ENCODE peak calls at places on chromosomes 1 and 21, in seven cellular contexts. G is adrenal gland, U is right lobe of liver, I is Peyer's patch, K is heart left ventricle, D is IMR-90, T is endothelial cell of umbilical vein. Z is an unnamed sample. For H3K4me1 and H3K9me3, the result is how much of the 10 kb centered on the place peaks cover.

GRCh38 chr1:210726621-210727020 is 397.9 kb downstream of the HHAT start:
- DNase-seq in G (no peak), U (no peak), I (no peak), K (no peak), D (peak), T (no peak), Z (peak)

GRCh38 chr1:36386262-36387140 is 777 bp upstream of the STK40 start:
- DNase-seq in G (peak), U (peak), I (peak), K (peak), D (peak), T (peak), Z (peak)

GRCh38 chr1:54885863-54886723 is 902 bp downstream of the DHCR24 start:
- DNase-seq in G (no peak), U (no peak), I (peak), K (no peak), D (no peak), T (peak), Z (peak)

GRCh38 chr21:38766987-38767722 is 38.6 kb upstream of the ETS2 start:
- DNase-seq in G (no peak), U (no peak), I (peak), K (no peak), D (no peak), T (no peak), Z (no peak)

GRCh38 chr1:106910798-106911197 is 145.7 kb upstream of the PRMT6 start:
- DNase-seq in G (no peak), U (no peak), I (no peak), K (no peak), D (no peak), T (no peak), Z (no peak)

GRCh38 chr1:37434292-37434907 is 40.0 kb upstream of the ZC3H12A start:
- DNase-seq in G (peak), U (peak), I (peak), K (peak), D (peak), T (peak), Z (peak)

GRCh38 chr1:19414490-19414889 is 70.8 kb downstream of the CAPZB start:
- DNase-seq in G (no peak), U (no peak), I (no peak), K (no peak), D (no peak), T (no peak), Z (peak)

GRCh38 chr1:52602328-52603300 is at the start of gene GPX7:
- DNase-seq in G (peak), U (peak), I (peak), K (peak), D (peak), T (peak), Z (peak)

GRCh38 chr1:171711643-171712042 is 30.2 kb downstream of the VAMP4 start:
- DNase-seq in G (no peak), U (no peak), I (no peak), K (no peak), D (no peak), T (no peak), Z (no peak)

GRCh38 chr1:168717906-168718891 is 10.8 kb downstream of the DPT start:
- DNase-seq in G (no peak), U (no peak), I (no peak), K (peak), D (no peak), T (no peak), Z (no peak)

GRCh38 chr1:1872329-1872994 is 18.4 kb downstream of the GNB1 start:
- DNase-seq in G (no peak), U (no peak), I (no peak), K (no peak), D (no peak), T (no peak), Z (no peak)

GRCh38 chr1:2312589-2313301 is 78.6 kb downstream of the MORN1 start:
- DNase-seq in G (no peak), U (no peak), I (no peak), K (no peak), D (no peak), T (no peak), Z (peak)

GRCh38 chr1:89125571-89126233 is at the start of gene GBP2:
- DNase-seq in G (no peak), U (no peak), I (peak), K (no peak), D (peak), T (peak), Z (no peak)

GRCh38 chr1:21175670-21176581 is 771 bp downstream of the EIF4G3 start:
- DNase-seq in G (peak), U (peak), I (peak), K (peak), D (no peak), T (peak), Z (peak)

GRCh38 chr1:26089125-26089524 is 21.7 kb upstream of the TRIM63 start:
- DNase-seq in G (no peak), U (no peak), I (no peak), K (no peak), D (no peak), T (no peak), Z (no peak)

GRCh38 chr1:183776731-183777130 is 28.2 kb upstream of the RGL1 start:
- DNase-seq in G (no peak), U (no peak), I (no peak), K (no peak), D (peak), T (no peak), Z (no peak)

GRCh38 chr1:28249013-28249870 is 10.1 kb upstream of the SESN2 start:
- DNase-seq in G (peak), U (peak), I (no peak), K (peak), D (peak), T (no peak), Z (no peak)

GRCh38 chr1:92065042-92065441 is 10.2 kb downstream of the SETSIP start:
- DNase-seq in G (no peak), U (no peak), I (no peak), K (no peak), D (no peak), T (no peak), Z (no peak)

GRCh38 chr1:39129514-39129913 is 75.0 kb upstream of the MACF1 start:
- DNase-seq in G (no peak), U (no peak), I (no peak), K (no peak), D (peak), T (peak), Z (no peak)

GRCh38 chr1:30232288-30232899 is 491.0 kb downstream of the MATN1 start:
- DNase-seq in G (no peak), U (no peak), I (no peak), K (no peak), D (no peak), T (no peak), Z (no peak)

GRCh38 chr1:235075121-235075954 is 53.3 kb downstream of the TOMM20 start:
- DNase-seq in G (peak), U (peak), I (no peak), K (peak), D (peak), T (peak), Z (peak)

GRCh38 chr1:228007054-228007800 is 429 bp downstream of the WNT3A start:
- DNase-seq in G (peak), U (peak), I (peak), K (no peak), D (no peak), T (no peak), Z (no peak)

GRCh38 chr21:35984654-35985366 is 75.5 kb downstream of the SETD4 start:
- DNase-seq in G (no peak), U (no peak), I (no peak), K (no peak), D (no peak), T (no peak), Z (no peak)

GRCh38 chr1:94654031-94654430 is 112.5 kb upstream of the F3 start:
- DNase-seq in G (no peak), U (no peak), I (no peak), K (no peak), D (peak), T (no peak), Z (no peak)

GRCh38 chr1:17212009-17212408 is 7.1 kb downstream of the PADI1 start:
- DNase-seq in G (no peak), U (no peak), I (no peak), K (no peak), D (no peak), T (no peak), Z (no peak)
- H3K4me1 ChIP-seq in G (under half), U (under half), I (under half), K (under half), D (under half), T (under half), Z (under half)

GRCh38 chr21:30443226-30443625 is 3.2 kb downstream of the KRTAP15-1 start:
- DNase-seq in G (no peak), U (no peak), I (no peak), K (no peak), D (no peak), T (no peak), Z (no peak)

GRCh38 chr21:30446969-30447368 is 6.9 kb downstream of the KRTAP15-1 start:
- DNase-seq in G (no peak), U (no peak), I (no peak), K (no peak), D (no peak), T (no peak), Z (no peak)

GRCh38 chr21:30448514-30448913 is 8.4 kb downstream of the KRTAP15-1 start:
- DNase-seq in G (no peak), U (no peak), I (no peak), K (no peak), D (no peak), T (no peak), Z (no peak)

GRCh38 chr21:30439975-30440374 is at the start of gene KRTAP15-1:
- DNase-seq in G (no peak), U (no peak), I (no peak), K (no peak), D (no peak), T (no peak), Z (no peak)

GRCh38 chr21:30444204-30444603 is 4.1 kb downstream of the KRTAP15-1 start:
- DNase-seq in G (no peak), U (no peak), I (no peak), K (peak), D (no peak), T (no peak), Z (no peak)
- TF ChIP-seq POLR2A in G (no peak), U (no peak), I (no peak), K (no peak), D (no peak), T (no peak), Z (no peak)

DNA sequence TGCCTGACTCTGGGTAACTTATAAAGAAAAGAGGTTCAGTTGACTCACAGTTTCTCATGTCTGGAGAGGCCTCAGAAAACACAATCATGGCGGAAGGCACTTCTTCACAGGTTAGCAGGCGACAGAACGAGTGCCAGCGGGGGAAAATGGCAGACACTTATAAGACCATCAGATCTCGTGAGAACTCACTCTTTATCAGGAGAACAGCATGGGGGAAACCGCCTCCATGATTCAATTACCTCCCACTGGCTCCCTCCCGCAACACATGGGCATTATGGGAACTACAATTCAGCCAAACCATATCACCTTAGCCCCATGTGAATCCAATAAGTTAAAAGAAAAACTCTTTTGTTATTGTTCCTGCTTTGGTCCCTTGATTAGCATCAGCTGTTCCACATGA is 725.2 kb downstream of the LRRIQ3 start:
- DNase-seq in G (no peak), U (no peak), I (no peak), K (no peak), D (no peak), T (no peak), Z (no peak)
- H3K9me3 ChIP-seq in G (under half), U (under half), I (under half), K (under half), D (under half), T (under half), Z (under half)

GRCh38 chr1:33459766-33460543 is 12.5 kb upstream of the ZSCAN20 start:
- DNase-seq in G (no peak), U (no peak), I (no peak), K (peak), D (peak), T (no peak), Z (no peak)
- H3K4me1 ChIP-seq in G (under half), U (under half), I (under half), K (under half), D (under half), T (under half), Z (under half)